ENCODE peak calls at places on chromosomes 12 and 14, in four cellular contexts. O is substantia nigra, F is HEK293T, W is T-cell. M is an unnamed sample.
A peak's percentile ranks its signal among the peaks of the same experiment; 100 is the strongest.

GRCh38 chr12:85557850-85558249 is 277.8 kb downstream of the ALX1 start:
- DNase-seq in W (no peak), O (no peak), F (no peak), M (no peak)

GRCh38 chr12:95213119-95213518 is 4.1 kb downstream of the FGD6 start:
- DNase-seq in F (no peak), O (no peak), W (no peak), M (no peak)

GRCh38 chr12:43282106-43282505 is 269.9 kb downstream of the ADAMTS20 start:
- DNase-seq in O (no peak), F (no peak), W (no peak), M (peak; percentile 21)

GRCh38 chr12:96908170-96908675 is 1.2 kb downstream of the NEDD1 start:
- DNase-seq in F (no peak), W (no peak), O (no peak), M (no peak)

GRCh38 chr12:113154351-113154973 is 4.9 kb downstream of the CFAP73 start:
- DNase-seq in O (no peak), W (no peak), F (no peak), M (peak; percentile 20)

GRCh38 chr12:79487386-79488110 is 203.2 kb downstream of the PAWR start:
- DNase-seq in W (no peak), F (no peak), O (no peak), M (no peak)

GRCh38 chr14:102389261-102389660 is 26.5 kb downstream of the TECPR2 start:
- DNase-seq in F (no peak), O (no peak), W (no peak), M (no peak)

GRCh38 chr14:70808402-70809237 is 693 bp downstream of the MAP3K9 start:
- DNase-seq in F (peak; percentile 32), O (no peak), W (peak; percentile 30), M (no peak)

GRCh38 chr12:65121049-65121955 is at the start of gene WIF1:
- DNase-seq in O (no peak), F (peak; percentile 47), W (no peak), M (no peak)

GRCh38 chr14:104020471-104020870 is 65.0 kb upstream of the ASPG start:
- DNase-seq in O (no peak), F (no peak), W (no peak), M (no peak)

GRCh38 chr12:71748081-71748850 is 6.4 kb upstream of the RAB21 start:
- DNase-seq in F (no peak), W (no peak), O (no peak), M (no peak)